ENCODE peak calls at places on chromosomes 1 and 21, in seven cellular contexts. U is upper lobe of left lung, S is heart left ventricle, J is breast epithelium, D is HCT116, L is right lobe of liver, C is adrenal gland. Z is an unnamed sample.

GRCh38 chr1:40898434-40898900 is 36.3 kb upstream of the CITED4 start:
- DNase-seq in J (peak; percentile 65), C (no peak), S (no peak), D (no peak), U (no peak), L (no peak), Z (no peak)

GRCh38 chr1:90850181-90850924 is 133.3 kb upstream of the BARHL2 start:
- DNase-seq in U (peak; percentile 81), S (no peak), L (no peak), D (no peak), C (peak; percentile 73), J (no peak), Z (no peak)

GRCh38 chr1:228349701-228350171 is 56.9 kb downstream of the TRIM11 start:
- DNase-seq in C (peak; percentile 27), J (peak; percentile 48), D (no peak), S (peak; percentile 51), L (peak; percentile 49), U (peak; percentile 77), Z (no peak)

GRCh38 chr1:187244623-187245022 is 415.9 kb downstream of the PLA2G4A start:
- DNase-seq in L (no peak), J (peak; percentile 54), S (no peak), U (no peak), C (no peak), D (no peak), Z (no peak)

GRCh38 chr1:85363526-85363925 is 87.1 kb upstream of the BCL10 start:
- DNase-seq in U (no peak), D (no peak), C (no peak), J (no peak), S (no peak), L (no peak), Z (no peak)

GRCh38 chr21:32448803-32449594 is 36.5 kb downstream of the EVA1C start:
- DNase-seq in L (no peak), U (no peak), D (no peak), S (no peak), C (no peak), J (no peak), Z (no peak)

GRCh38 chr1:111955755-111956154 is 33.7 kb downstream of the KCND3 start:
- DNase-seq in C (no peak), D (no peak), S (no peak), J (no peak), U (no peak), L (no peak), Z (no peak)

GRCh38 chr1:108017698-108018097 is 52.7 kb upstream of the VAV3 start:
- DNase-seq in C (no peak), U (no peak), D (no peak), S (no peak), J (no peak), L (no peak), Z (no peak)

GRCh38 chr1:201191723-201192477 is 1.3 kb downstream of the IGFN1 start:
- DNase-seq in D (peak; percentile 32), C (no peak), U (peak; percentile 77), L (no peak), J (no peak), S (no peak), Z (no peak)

GRCh38 chr1:11550664-11551283 is 71.8 kb downstream of the DISP3 start:
- DNase-seq in D (peak; percentile 38), S (no peak), L (no peak), J (peak; percentile 61), U (no peak), C (peak; percentile 73), Z (no peak)

GRCh38 chr1:28144203-28145135 is 32.0 kb downstream of the PTAFR start:
- DNase-seq in C (no peak), L (no peak), S (no peak), D (no peak), U (no peak), J (no peak), Z (no peak)

GRCh38 chr1:85282424-85282823 is 6.0 kb upstream of the BCL10 start:
- DNase-seq in L (no peak), J (no peak), C (no peak), U (no peak), S (no peak), D (peak; percentile 41), Z (no peak)

GRCh38 chr1:226664413-226665101 is 74.5 kb downstream of the ITPKB start:
- DNase-seq in J (no peak), U (no peak), D (no peak), L (no peak), C (peak; percentile 79), S (peak; percentile 74), Z (no peak)

GRCh38 chr1:117607471-117607870 is 1.6 kb downstream of the TENT5C start:
- DNase-seq in J (no peak), C (peak; percentile 57), S (no peak), U (no peak), D (no peak), L (no peak), Z (peak; percentile 52)

GRCh38 chr1:210234254-210234747 is 1.7 kb downstream of the SERTAD4 start:
- DNase-seq in L (no peak), S (no peak), J (no peak), D (no peak), U (no peak), C (no peak), Z (no peak)

GRCh38 chr1:182340233-182341058 is 51.1 kb downstream of the GLUL start:
- DNase-seq in C (no peak), S (no peak), U (no peak), D (no peak), L (no peak), J (peak; percentile 60), Z (no peak)

GRCh38 chr1:86594284-86594683 is 47.4 kb downstream of the CLCA4 start:
- DNase-seq in C (no peak), L (no peak), J (no peak), U (no peak), D (no peak), S (no peak), Z (no peak)

GRCh38 chr21:41121785-41122415 is 46.1 kb upstream of the BACE2 start:
- DNase-seq in D (peak; percentile 73), U (no peak), L (peak; percentile 67), S (peak; percentile 84), J (peak; percentile 89), C (peak; percentile 88), Z (peak; percentile 83)

GRCh38 chr1:6298530-6298929 is 37.6 kb upstream of the GPR153 start:
- DNase-seq in S (no peak), J (no peak), L (no peak), C (no peak), U (no peak), D (no peak), Z (no peak)

GRCh38 chr21:44737706-44738354 is 26.5 kb upstream of the TSPEAR start:
- DNase-seq in J (no peak), D (no peak), L (no peak), C (no peak), U (no peak), S (no peak), Z (no peak)

GRCh38 chr21:44740721-44741120 is 29.3 kb upstream of the TSPEAR start:
- DNase-seq in S (no peak), L (no peak), J (no peak), C (no peak), D (no peak), U (peak; percentile 40), Z (no peak)

GRCh38 chr21:44736291-44737004 is 25.1 kb upstream of the TSPEAR start:
- DNase-seq in J (no peak), U (no peak), L (peak; percentile 28), D (no peak), C (no peak), S (no peak), Z (no peak)

GRCh38 chr21:44739316-44739715 is 27.9 kb upstream of the TSPEAR start:
- DNase-seq in S (no peak), L (no peak), U (no peak), C (no peak), J (no peak), D (no peak), Z (no peak)

DNA sequence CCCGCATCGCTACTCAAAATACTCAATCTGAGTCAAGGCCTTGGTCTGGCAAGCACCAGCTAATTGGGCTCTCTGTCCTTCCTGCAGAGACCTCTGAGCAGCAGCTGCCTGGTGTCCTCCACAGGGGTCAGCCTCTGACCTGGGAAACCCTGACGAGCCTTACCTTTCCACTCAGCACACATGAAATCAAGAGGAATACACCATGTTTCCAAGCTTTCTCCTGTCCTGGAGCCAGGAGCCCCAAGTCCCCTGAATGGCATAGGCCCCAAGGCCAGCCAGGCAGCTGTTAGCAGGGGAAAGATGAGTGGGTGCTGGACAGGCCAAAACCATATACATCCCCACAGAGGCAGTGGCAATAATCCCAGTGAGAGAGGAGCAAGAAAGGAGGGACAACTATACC is 27.2 kb upstream of the TSPEAR start:
- DNase-seq in L (peak; percentile 20), U (no peak), D (no peak), J (no peak), C (no peak), S (no peak), Z (no peak)
- TF ChIP-seq POLR2A in L (no peak), U (no peak), D (no peak), J (no peak), C (no peak), S (no peak), Z (no peak)

DNA sequence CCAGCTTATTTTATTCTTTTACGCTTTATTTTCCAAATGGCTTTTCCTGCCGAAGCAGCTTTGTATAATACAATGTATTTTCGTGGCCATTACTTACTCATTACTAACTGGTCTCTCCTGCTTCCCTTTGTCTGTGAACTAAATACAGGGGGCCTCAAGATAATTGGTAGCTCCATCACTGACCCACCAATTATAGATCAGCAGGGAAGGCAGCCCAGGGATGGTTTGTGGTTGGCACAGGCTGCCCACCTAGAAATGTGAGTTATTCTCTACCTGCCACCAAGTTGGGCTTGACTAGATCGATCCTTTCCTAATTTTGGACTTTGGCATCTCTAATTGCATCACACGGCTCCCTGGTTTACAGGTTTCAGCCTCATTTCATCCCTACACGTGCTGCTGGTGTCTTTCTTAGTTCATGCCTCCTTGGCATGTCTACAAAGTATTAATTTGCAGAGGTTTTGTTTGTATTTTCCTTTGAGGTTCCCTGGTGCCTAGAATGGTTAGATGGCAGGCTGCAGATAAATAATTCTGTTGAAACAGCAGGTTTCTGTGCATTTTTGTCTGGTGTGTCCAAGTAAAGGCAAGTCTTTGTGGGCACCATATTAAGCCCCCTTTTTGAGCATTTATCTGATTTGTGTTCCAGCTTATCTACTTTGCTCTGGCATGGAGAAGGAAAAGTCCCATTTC is 35.2 kb downstream of the PEX14 start:
- DNase-seq in J (no peak), C (peak; percentile 45), S (no peak), U (no peak), L (no peak), D (no peak), Z (no peak)
- H3K4me3 ChIP-seq in J (no peak overlapping the region), C (no peak overlapping the region), S (no peak overlapping the region), U (no peak overlapping the region), L (no peak overlapping the region), D (no peak overlapping the region), Z (no peak overlapping the region)

GRCh38 chr1:180563013-180563827 is 4.5 kb downstream of the OVAAL start:
- DNase-seq in S (no peak), C (no peak), U (no peak), J (no peak), L (no peak), D (no peak), Z (no peak)
- TF ChIP-seq POLR2A in S (no peak), C (no peak), U (no peak), J (no peak), L (no peak), D (no peak), Z (no peak)

DNA sequence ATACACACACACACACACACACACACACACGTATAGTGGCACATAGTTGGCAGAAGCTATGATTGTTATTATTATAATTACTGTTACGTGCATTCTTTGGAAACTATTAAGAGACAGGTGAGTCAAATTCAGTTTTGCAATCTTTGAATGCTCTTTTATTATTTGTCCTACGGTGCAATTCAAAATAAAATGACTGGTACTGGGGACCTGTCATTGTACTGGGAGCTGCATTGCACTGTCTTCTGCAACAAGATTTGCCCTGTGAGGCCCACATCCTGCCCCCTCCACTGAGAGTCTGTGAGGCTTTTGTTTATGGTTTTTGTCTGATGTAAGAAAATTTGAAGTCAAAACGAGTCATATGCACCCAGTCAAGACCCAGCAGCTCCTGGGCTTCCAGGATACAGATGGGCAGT is 1.9 kb downstream of the LY9 start:
- DNase-seq in D (no peak), J (no peak), S (no peak), C (no peak), U (no peak), L (no peak), Z (no peak)
- H3K4me3 ChIP-seq in D (no peak overlapping the region), J (no peak overlapping the region), S (no peak overlapping the region), C (no peak overlapping the region), U (no peak overlapping the region), L (no peak overlapping the region), Z (no peak overlapping the region)